ENCODE peak calls at places on chromosomes 16 and 17, in six cellular contexts. One of them, this sample, is unnamed.

GRCh38 chr17:36743130-36743529 is 141.7 kb downstream of the MRM1 start:
- DNase-seq in AG04450: no peak
- DNase-seq in heart left ventricle: no peak
- DNase-seq in mucosa of descending colon: no peak
- DNase-seq in osteocyte: no peak
- DNase-seq in A549: no peak
- DNase-seq in this sample: no peak

GRCh38 chr17:45394913-45395568 is 37.6 kb downstream of the ARHGAP27 start:
- DNase-seq in AG04450: peak
- DNase-seq in heart left ventricle: peak
- DNase-seq in mucosa of descending colon: peak
- DNase-seq in osteocyte: no peak
- DNase-seq in A549: peak
- DNase-seq in this sample: peak

GRCh38 chr17:3002538-3003301 is 60.7 kb downstream of the OR1D5 start:
- DNase-seq in AG04450: no peak
- DNase-seq in heart left ventricle: no peak
- DNase-seq in mucosa of descending colon: peak
- DNase-seq in osteocyte: no peak
- DNase-seq in A549: no peak
- DNase-seq in this sample: no peak

GRCh38 chr16:1028524-1029258 is 43.9 kb upstream of the SSTR5 start:
- DNase-seq in AG04450: no peak
- DNase-seq in heart left ventricle: no peak
- DNase-seq in mucosa of descending colon: no peak
- DNase-seq in osteocyte: no peak
- DNase-seq in A549: no peak
- DNase-seq in this sample: no peak

GRCh38 chr17:65395924-65396323 is 165.5 kb downstream of the AXIN2 start:
- DNase-seq in AG04450: no peak
- DNase-seq in heart left ventricle: no peak
- DNase-seq in mucosa of descending colon: no peak
- DNase-seq in osteocyte: no peak
- DNase-seq in A549: no peak
- DNase-seq in this sample: no peak

GRCh38 chr16:27729516-27730304 is 179.8 kb downstream of the KATNIP start:
- DNase-seq in AG04450: no peak
- DNase-seq in heart left ventricle: peak
- DNase-seq in mucosa of descending colon: no peak
- DNase-seq in osteocyte: no peak
- DNase-seq in A549: no peak
- DNase-seq in this sample: peak

GRCh38 chr16:48405907-48406306 is 20.7 kb upstream of the SIAH1 start:
- DNase-seq in AG04450: no peak
- DNase-seq in heart left ventricle: no peak
- DNase-seq in mucosa of descending colon: peak
- DNase-seq in osteocyte: no peak
- DNase-seq in A549: no peak
- DNase-seq in this sample: no peak

GRCh38 chr17:55444471-55445441 is 23.1 kb upstream of the MMD start:
- DNase-seq in AG04450: no peak
- DNase-seq in heart left ventricle: no peak
- DNase-seq in mucosa of descending colon: peak
- DNase-seq in osteocyte: no peak
- DNase-seq in A549: peak
- DNase-seq in this sample: peak

GRCh38 chr17:47803751-47804150 is 17.8 kb downstream of the OSBPL7 start:
- DNase-seq in AG04450: no peak
- DNase-seq in heart left ventricle: no peak
- DNase-seq in mucosa of descending colon: no peak
- DNase-seq in osteocyte: no peak
- DNase-seq in A549: no peak
- DNase-seq in this sample: no peak

GRCh38 chr16:67271446-67271845 is 7.9 kb upstream of the PLEKHG4 start:
- DNase-seq in AG04450: no peak
- DNase-seq in heart left ventricle: no peak
- DNase-seq in mucosa of descending colon: no peak
- DNase-seq in osteocyte: no peak
- DNase-seq in A549: no peak
- DNase-seq in this sample: no peak

GRCh38 chr17:33385713-33386112 is 92.6 kb upstream of the ASIC2 start:
- DNase-seq in AG04450: no peak
- DNase-seq in heart left ventricle: no peak
- DNase-seq in mucosa of descending colon: no peak
- DNase-seq in osteocyte: no peak
- DNase-seq in A549: no peak
- DNase-seq in this sample: no peak

GRCh38 chr16:57517397-57518367 is 18.7 kb downstream of the CCDC102A start:
- DNase-seq in AG04450: no peak
- DNase-seq in heart left ventricle: no peak
- DNase-seq in mucosa of descending colon: no peak
- DNase-seq in osteocyte: no peak
- DNase-seq in A549: no peak
- DNase-seq in this sample: no peak

GRCh38 chr16:67026570-67026969 is 2.4 kb upstream of the CBFB start:
- DNase-seq in AG04450: no peak
- DNase-seq in heart left ventricle: no peak
- DNase-seq in mucosa of descending colon: no peak
- DNase-seq in osteocyte: peak
- DNase-seq in A549: no peak
- DNase-seq in this sample: no peak

GRCh38 chr17:19410875-19411291 is at the start of gene RNF112:
- DNase-seq in AG04450: no peak
- DNase-seq in heart left ventricle: no peak
- DNase-seq in mucosa of descending colon: no peak
- DNase-seq in osteocyte: no peak
- DNase-seq in A549: no peak
- DNase-seq in this sample: peak

GRCh38 chr17:40311575-40311974 is 2.6 kb downstream of the RARA start:
- DNase-seq in AG04450: no peak
- DNase-seq in heart left ventricle: peak
- DNase-seq in mucosa of descending colon: no peak
- DNase-seq in osteocyte: no peak
- DNase-seq in A549: no peak
- DNase-seq in this sample: peak

GRCh38 chr17:6241381-6241780 is 171.2 kb downstream of the WSCD1 start:
- DNase-seq in AG04450: no peak
- DNase-seq in heart left ventricle: no peak
- DNase-seq in mucosa of descending colon: no peak
- DNase-seq in osteocyte: peak
- DNase-seq in A549: peak
- DNase-seq in this sample: no peak

GRCh38 chr17:81898029-81898866 is 3.8 kb upstream of the NPB start:
- DNase-seq in AG04450: no peak
- DNase-seq in heart left ventricle: no peak
- DNase-seq in mucosa of descending colon: no peak
- DNase-seq in osteocyte: peak
- DNase-seq in A549: peak
- DNase-seq in this sample: peak

GRCh38 chr17:43385046-43385831 is 13.6 kb upstream of the ARL4D start:
- DNase-seq in AG04450: no peak
- DNase-seq in heart left ventricle: no peak
- DNase-seq in mucosa of descending colon: no peak
- DNase-seq in osteocyte: no peak
- DNase-seq in A549: no peak
- DNase-seq in this sample: no peak

GRCh38 chr17:12983986-12984932 is 33.6 kb downstream of the ELAC2 start:
- DNase-seq in AG04450: peak
- DNase-seq in heart left ventricle: peak
- DNase-seq in mucosa of descending colon: peak
- DNase-seq in osteocyte: no peak
- DNase-seq in A549: no peak
- DNase-seq in this sample: peak

GRCh38 chr17:76529224-76529642 is 8.3 kb downstream of the CYGB start:
- DNase-seq in AG04450: no peak
- DNase-seq in heart left ventricle: peak
- DNase-seq in mucosa of descending colon: peak
- DNase-seq in osteocyte: no peak
- DNase-seq in A549: no peak
- DNase-seq in this sample: peak

GRCh38 chr17:17758443-17758842 is 77.2 kb downstream of the RAI1 start:
- DNase-seq in AG04450: no peak
- DNase-seq in heart left ventricle: no peak
- DNase-seq in mucosa of descending colon: no peak
- DNase-seq in osteocyte: no peak
- DNase-seq in A549: no peak
- DNase-seq in this sample: no peak

GRCh38 chr16:75566889-75567255 is 693 bp downstream of the GABARAPL2 start:
- DNase-seq in AG04450: no peak
- DNase-seq in heart left ventricle: peak
- DNase-seq in mucosa of descending colon: no peak
- DNase-seq in osteocyte: no peak
- DNase-seq in A549: no peak
- DNase-seq in this sample: peak

GRCh38 chr17:77690271-77691161 is 268.0 kb upstream of the TNRC6C start:
- DNase-seq in AG04450: no peak
- DNase-seq in heart left ventricle: peak
- DNase-seq in mucosa of descending colon: no peak
- DNase-seq in osteocyte: peak
- DNase-seq in A549: no peak
- DNase-seq in this sample: no peak

GRCh38 chr17:1532836-1533602 is 16.6 kb upstream of the INPP5K start:
- DNase-seq in AG04450: no peak
- DNase-seq in heart left ventricle: no peak
- DNase-seq in mucosa of descending colon: no peak
- DNase-seq in osteocyte: no peak
- DNase-seq in A549: peak
- DNase-seq in this sample: peak

GRCh38 chr17:74274060-74274702 is at the start of gene DNAI2:
- DNase-seq in AG04450: no peak
- DNase-seq in heart left ventricle: no peak
- DNase-seq in mucosa of descending colon: peak
- DNase-seq in osteocyte: no peak
- DNase-seq in A549: no peak
- DNase-seq in this sample: no peak

GRCh38 chr17:28366605-28367004 is 1.6 kb upstream of the SEBOX start:
- DNase-seq in AG04450: no peak
- DNase-seq in heart left ventricle: no peak
- DNase-seq in mucosa of descending colon: no peak
- DNase-seq in osteocyte: no peak
- DNase-seq in A549: peak
- DNase-seq in this sample: no peak
- TF ChIP-seq CTCF in AG04450: no peak
- TF ChIP-seq CTCF in heart left ventricle: no peak
- TF ChIP-seq CTCF in mucosa of descending colon: no peak
- TF ChIP-seq CTCF in osteocyte: no peak
- TF ChIP-seq CTCF in A549: peak
- TF ChIP-seq CTCF in this sample: peak

DNA sequence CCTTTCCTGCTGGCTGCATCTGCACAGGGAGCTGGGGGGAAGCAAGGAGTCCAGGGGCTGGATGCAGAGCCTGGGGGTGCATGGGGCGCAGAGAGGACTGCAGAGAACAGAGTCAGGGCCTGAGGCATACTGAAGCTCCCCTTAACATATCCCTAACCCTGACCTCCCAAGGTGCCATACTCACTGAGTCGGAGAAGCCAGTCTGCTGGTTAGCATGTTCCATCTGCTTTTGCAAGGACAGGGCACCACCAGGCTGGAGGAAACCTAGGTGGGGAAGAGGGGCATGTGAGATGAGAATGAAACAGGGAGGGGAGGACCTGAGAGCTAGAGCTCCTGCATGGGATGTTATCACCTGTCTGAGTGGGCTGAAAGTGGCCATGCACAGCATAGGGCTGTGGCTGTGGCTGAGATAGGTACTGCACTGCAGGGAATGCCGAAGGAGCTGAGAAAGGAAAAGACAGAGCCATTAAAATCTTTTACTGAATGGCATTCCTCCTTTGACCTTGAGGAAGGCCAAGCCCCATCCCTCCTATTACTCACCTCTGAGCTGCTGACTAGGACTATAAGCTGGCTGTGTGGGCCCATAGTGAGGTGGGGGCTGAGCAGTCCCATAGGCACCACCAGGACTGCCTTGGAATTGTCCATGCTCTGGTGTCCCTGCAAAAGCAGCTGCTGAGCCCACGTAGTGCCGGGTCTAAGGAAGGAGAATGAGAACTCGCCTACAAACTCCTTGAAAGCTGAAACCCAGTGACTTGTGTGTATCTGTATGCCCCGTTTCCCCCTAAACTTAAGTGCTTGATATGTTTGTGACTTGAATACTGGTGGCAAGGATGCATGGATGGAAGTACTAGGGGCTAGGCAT is 1.9 kb downstream of the GPS2 start:
- DNase-seq in AG04450: no peak
- DNase-seq in heart left ventricle: no peak
- DNase-seq in mucosa of descending colon: no peak
- DNase-seq in osteocyte: no peak
- DNase-seq in A549: peak
- DNase-seq in this sample: no peak
- TF ChIP-seq CTCF in AG04450: no peak
- TF ChIP-seq CTCF in heart left ventricle: no peak
- TF ChIP-seq CTCF in mucosa of descending colon: no peak
- TF ChIP-seq CTCF in osteocyte: no peak
- TF ChIP-seq CTCF in A549: no peak
- TF ChIP-seq CTCF in this sample: peak

GRCh38 chr17:72826602-72827001 is 265.9 kb downstream of the SLC39A11 start:
- DNase-seq in AG04450: no peak
- DNase-seq in heart left ventricle: no peak
- DNase-seq in mucosa of descending colon: no peak
- DNase-seq in osteocyte: no peak
- DNase-seq in A549: peak
- DNase-seq in this sample: peak
- TF ChIP-seq CTCF in AG04450: peak
- TF ChIP-seq CTCF in heart left ventricle: no peak
- TF ChIP-seq CTCF in mucosa of descending colon: no peak
- TF ChIP-seq CTCF in osteocyte: no peak
- TF ChIP-seq CTCF in A549: no peak
- TF ChIP-seq CTCF in this sample: no peak

GRCh38 chr16:84340305-84341040 is 27.9 kb upstream of the ATP2C2 start:
- DNase-seq in AG04450: no peak
- DNase-seq in heart left ventricle: no peak
- DNase-seq in mucosa of descending colon: peak
- DNase-seq in osteocyte: no peak
- DNase-seq in A549: peak
- DNase-seq in this sample: peak
- TF ChIP-seq CTCF in AG04450: no peak
- TF ChIP-seq CTCF in heart left ventricle: no peak
- TF ChIP-seq CTCF in mucosa of descending colon: no peak
- TF ChIP-seq CTCF in osteocyte: no peak
- TF ChIP-seq CTCF in A549: no peak
- TF ChIP-seq CTCF in this sample: no peak

GRCh38 chr17:72390675-72391501 is 270.1 kb downstream of the SOX9 start:
- DNase-seq in AG04450: no peak
- DNase-seq in heart left ventricle: no peak
- DNase-seq in mucosa of descending colon: no peak
- DNase-seq in osteocyte: no peak
- DNase-seq in A549: peak
- DNase-seq in this sample: peak

GRCh38 chr17:72386619-72387237 is 265.9 kb downstream of the SOX9 start:
- DNase-seq in AG04450: no peak
- DNase-seq in heart left ventricle: no peak
- DNase-seq in mucosa of descending colon: no peak
- DNase-seq in osteocyte: no peak
- DNase-seq in A549: peak
- DNase-seq in this sample: no peak

GRCh38 chr17:72387969-72388368 is 267.1 kb downstream of the SOX9 start:
- DNase-seq in AG04450: no peak
- DNase-seq in heart left ventricle: no peak
- DNase-seq in mucosa of descending colon: no peak
- DNase-seq in osteocyte: no peak
- DNase-seq in A549: no peak
- DNase-seq in this sample: no peak

GRCh38 chr17:72387487-72387886 is 266.7 kb downstream of the SOX9 start:
- DNase-seq in AG04450: peak
- DNase-seq in heart left ventricle: no peak
- DNase-seq in mucosa of descending colon: no peak
- DNase-seq in osteocyte: no peak
- DNase-seq in A549: peak
- DNase-seq in this sample: peak

GRCh38 chr17:72388765-72389473 is 268.1 kb downstream of the SOX9 start:
- DNase-seq in AG04450: no peak
- DNase-seq in heart left ventricle: no peak
- DNase-seq in mucosa of descending colon: no peak
- DNase-seq in osteocyte: no peak
- DNase-seq in A549: peak
- DNase-seq in this sample: no peak
- TF ChIP-seq CTCF in AG04450: peak
- TF ChIP-seq CTCF in heart left ventricle: no peak
- TF ChIP-seq CTCF in mucosa of descending colon: no peak
- TF ChIP-seq CTCF in osteocyte: no peak
- TF ChIP-seq CTCF in A549: peak
- TF ChIP-seq CTCF in this sample: peak